ENCODE peak calls at places on chromosome 2, in four cellular contexts. G is GM23248, V is IMR-90, W is H9. H is an unnamed sample.
A peak's percentile ranks its signal among the peaks of the same experiment; 100 is the strongest.

GRCh38 chr2:112811841-112812306 is 24.7 kb downstream of the IL1B start:
- DNase-seq in G (peak; percentile 74), V (peak; percentile 96), W (no peak), H (peak; percentile 84)

GRCh38 chr2:22270341-22270740 is 1114.6 kb upstream of the KLHL29 start:
- DNase-seq in G (no peak), V (no peak), W (no peak), H (no peak)

GRCh38 chr2:216661639-216662375 is 28.6 kb downstream of the IGFBP2 start:
- DNase-seq in G (no peak), V (no peak), W (no peak), H (no peak)

GRCh38 chr2:172639823-172640222 is 83.9 kb downstream of the PDK1 start:
- DNase-seq in G (peak; percentile 90), V (peak; percentile 99), W (no peak), H (peak; percentile 91)

GRCh38 chr2:96810783-96811192 is 5.3 kb upstream of the CNNM3 start:
- DNase-seq in W (no peak), V (no peak), G (no peak), H (no peak)

GRCh38 chr2:14759086-14759485 is 126.6 kb downstream of the LRATD1 start:
- DNase-seq in V (no peak), W (no peak), G (no peak), H (no peak)

GRCh38 chr2:8457092-8457481 is 224.8 kb upstream of the ID2 start:
- DNase-seq in G (no peak), W (no peak), V (no peak), H (no peak)

GRCh38 chr2:158998486-158999248 is 30.2 kb downstream of the TANC1 start:
- DNase-seq in V (peak; percentile 80), G (peak; percentile 44), W (no peak), H (peak; percentile 88)

GRCh38 chr2:11368059-11368572 is 23.7 kb upstream of the ROCK2 start:
- DNase-seq in V (no peak), G (peak; percentile 56), W (no peak), H (no peak)

GRCh38 chr2:7118606-7119503 is 201.6 kb downstream of the RNF144A start:
- DNase-seq in G (peak; percentile 73), V (peak; percentile 13), W (no peak), H (no peak)

GRCh38 chr2:144078091-144078490 is 441.8 kb downstream of the ZEB2 start:
- DNase-seq in W (no peak), V (peak; percentile 37), G (peak; percentile 38), H (peak; percentile 37)

GRCh38 chr2:43041661-43042360 is 184.6 kb downstream of the ZFP36L2 start:
- DNase-seq in G (peak; percentile 86), W (peak; percentile 88), V (peak; percentile 97), H (peak; percentile 99)

GRCh38 chr2:127688405-127688804 is 12.9 kb upstream of the SFT2D3 start:
- DNase-seq in G (no peak), W (no peak), V (no peak), H (no peak)

GRCh38 chr2:80068068-80068467 is 236.5 kb downstream of the LRRTM1 start:
- DNase-seq in G (no peak), V (no peak), W (no peak), H (no peak)

GRCh38 chr2:241858206-241859016 is at the start of gene PDCD1:
- DNase-seq in V (no peak), G (no peak), W (peak; percentile 73), H (no peak)

GRCh38 chr2:16638941-16639340 is 26.7 kb downstream of the CYRIA start:
- DNase-seq in W (no peak), V (no peak), G (no peak), H (no peak)

GRCh38 chr2:20052229-20052871 is 922 bp upstream of the LAPTM4A start:
- DNase-seq in G (peak; percentile 70), W (no peak), V (peak; percentile 41), H (peak; percentile 34)

GRCh38 chr2:234488913-234489451 is 7.9 kb downstream of the ARL4C start:
- DNase-seq in G (no peak), W (no peak), V (no peak), H (no peak)

GRCh38 chr2:162710282-162710891 is 128.2 kb downstream of the KCNH7 start:
- DNase-seq in V (no peak), W (no peak), G (no peak), H (peak; percentile 9)

GRCh38 chr2:122174061-122174460 is 418.6 kb downstream of the TSN start:
- DNase-seq in W (no peak), G (no peak), V (no peak), H (no peak)

GRCh38 chr2:42339191-42339912 is 21.7 kb downstream of the COX7A2L start:
- DNase-seq in W (peak; percentile 69), V (no peak), G (peak; percentile 10), H (no peak)

GRCh38 chr2:197097578-197098366 is 171.3 kb upstream of the PGAP1 start:
- DNase-seq in V (peak; percentile 95), G (peak; percentile 64), W (no peak), H (peak; percentile 100)

GRCh38 chr2:52416340-52416739 is 1351.3 kb upstream of the CHAC2 start:
- DNase-seq in V (peak; percentile 33), G (no peak), W (no peak), H (no peak)

GRCh38 chr2:185802926-185803325 is 64.3 kb downstream of the FSIP2 start:
- DNase-seq in W (no peak), V (no peak), G (no peak), H (no peak)

GRCh38 chr2:30584116-30584515 is 137.1 kb downstream of the LCLAT1 start:
- DNase-seq in G (no peak), W (no peak), V (no peak), H (no peak)

GRCh38 chr2:199911877-199912161 is 726 bp downstream of the C2orf69 start:
- DNase-seq in V (no peak), G (no peak), W (no peak), H (no peak)

GRCh38 chr2:44537264-44537663 is 175.5 kb downstream of the CAMKMT start:
- DNase-seq in G (no peak), W (no peak), V (no peak), H (no peak)

GRCh38 chr2:70240599-70240998 is 7.8 kb downstream of the TIA1 start:
- DNase-seq in V (no peak), G (no peak), W (no peak), H (no peak)

GRCh38 chr2:219502618-219503017 is 3.9 kb downstream of the GMPPA start:
- DNase-seq in G (no peak), W (no peak), V (no peak), H (no peak)

GRCh38 chr2:38174646-38175096 is 98.7 kb upstream of the CYP1B1 start:
- DNase-seq in G (peak; percentile 98), W (no peak), V (peak; percentile 98), H (peak; percentile 100)

GRCh38 chr2:138827426-138828054 is 47.4 kb upstream of the NXPH2 start:
- DNase-seq in G (peak; percentile 67), W (peak; percentile 42), V (peak; percentile 68), H (peak; percentile 61)

GRCh38 chr2:67952066-67952465 is 110.7 kb downstream of the C1D start:
- DNase-seq in G (no peak), W (no peak), V (no peak), H (no peak)

GRCh38 chr2:171128461-171128860 is 32.2 kb downstream of the TLK1 start:
- DNase-seq in G (no peak), W (no peak), V (no peak), H (no peak)
- H4K20me1 ChIP-seq in G (peaks cover 17% of the 10 kb centered on the region), W (no peaks in the 10 kb centered on the region), V (peaks cover 57% of the 10 kb centered on the region), H (peaks cover 79% of the 10 kb centered on the region)

GRCh38 chr2:224166661-224167060 is 127.6 kb upstream of the SERPINE2 start:
- DNase-seq in V (no peak), W (no peak), G (peak; percentile 25), H (no peak)

GRCh38 chr2:224165901-224166319 is 126.8 kb upstream of the SERPINE2 start:
- DNase-seq in W (no peak), V (peak; percentile 44), G (peak; percentile 67), H (peak; percentile 61)

GRCh38 chr2:224173210-224173609 is 134.1 kb upstream of the SERPINE2 start:
- DNase-seq in G (peak; percentile 25), V (no peak), W (no peak), H (no peak)

GRCh38 chr2:224171226-224171625 is 132.1 kb upstream of the SERPINE2 start:
- DNase-seq in V (no peak), W (no peak), G (no peak), H (no peak)

DNA sequence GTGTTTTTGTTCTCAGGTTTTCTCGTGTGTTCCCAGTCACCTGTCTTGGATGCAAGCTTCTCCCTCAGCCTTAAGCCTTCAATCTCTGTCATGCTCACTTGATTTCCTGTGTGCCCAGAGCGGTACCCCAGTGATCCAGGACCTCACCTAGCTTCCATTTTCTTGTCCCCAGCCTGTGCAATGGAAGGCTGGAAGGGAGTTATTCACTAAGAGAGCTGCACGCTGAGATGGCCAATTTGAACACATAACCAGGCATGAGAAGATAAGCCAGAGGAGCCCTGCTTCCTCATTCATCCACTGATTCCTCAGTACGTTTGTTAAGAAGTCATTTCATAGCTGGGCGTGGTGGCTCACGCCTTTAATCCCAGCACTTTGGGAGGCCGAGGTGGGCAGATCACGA is 130.8 kb upstream of the SERPINE2 start:
- DNase-seq in V (no peak), G (no peak), W (no peak), H (no peak)
- H3K4me2 ChIP-seq in V (no peak overlapping the region), G (no peak overlapping the region), W (no peak overlapping the region), H (no peak overlapping the region)

GRCh38 chr2:32553829-32554432 is 73.9 kb upstream of the TTC27 start:
- DNase-seq in V (peak; percentile 61), W (no peak), G (peak; percentile 63), H (peak; percentile 22)
- H4K20me1 ChIP-seq in V (peaks cover 4% of the 10 kb centered on the region), W (no peaks in the 10 kb centered on the region), G (no peaks in the 10 kb centered on the region), H (no peaks in the 10 kb centered on the region)

GRCh38 chr2:239819974-239820555 is 205.1 kb downstream of the NDUFA10 start:
- DNase-seq in V (no peak), W (peak; percentile 17), G (no peak), H (peak; percentile 21)
- H3K4me2 ChIP-seq in V (no peak overlapping the region), W (no peak overlapping the region), G (no peak overlapping the region), H (no peak overlapping the region)

GRCh38 chr2:230738391-230738811 is 25.8 kb downstream of the CAB39 start:
- DNase-seq in G (peak; percentile 24), V (peak; percentile 63), W (no peak), H (peak; percentile 67)
- H4K20me1 ChIP-seq in G (no peaks in the 10 kb centered on the region), V (peaks cover 72% of the 10 kb centered on the region), W (no peaks in the 10 kb centered on the region), H (peaks cover 84% of the 10 kb centered on the region)

DNA sequence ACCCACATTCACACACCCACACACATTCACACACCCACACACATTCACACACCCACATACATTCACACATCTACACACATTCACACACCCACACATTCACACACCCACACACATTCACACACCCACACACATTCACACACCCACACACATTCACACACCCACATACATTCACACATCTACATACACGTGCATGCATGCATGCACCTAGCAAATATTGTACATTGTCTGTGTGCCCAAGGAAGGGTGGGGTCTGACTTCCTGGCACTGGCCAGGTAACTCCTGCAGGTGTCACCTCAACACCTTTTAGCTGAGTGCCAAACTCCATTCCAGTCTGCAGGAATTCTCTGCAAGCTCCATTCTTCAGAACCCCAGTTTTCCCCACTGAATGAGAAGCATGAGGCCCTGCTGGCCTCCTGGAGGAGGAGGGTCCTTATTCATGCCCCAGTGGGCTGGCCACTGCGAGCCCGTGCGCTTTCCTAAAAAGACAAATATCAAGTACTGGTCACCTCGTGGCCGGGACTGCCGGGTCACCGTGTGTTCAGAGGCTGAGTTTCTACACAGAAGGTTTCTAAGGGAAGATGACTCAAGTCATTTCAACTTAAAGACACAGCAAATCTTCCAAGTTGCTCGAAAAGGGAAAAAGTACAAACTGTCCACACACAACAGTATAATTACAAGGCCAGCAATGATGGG is 131.5 kb downstream of the HDAC4 start:
- DNase-seq in G (peak; percentile 22), V (no peak), W (no peak), H (no peak)
- H3K4me2 ChIP-seq in G (no peak overlapping the region), V (no peak overlapping the region), W (no peak overlapping the region), H (no peak overlapping the region)